ENCODE peak calls at places on chromosomes 12 and 14, in six cellular contexts. P is body of pancreas, A is HepG2, I is transverse colon, Q is uterus, N is fibroblast of mammary gland. W is an unnamed sample.

GRCh38 chr12:53791735-53792326 is 40.1 kb upstream of the CISTR start:
- DNase-seq in I (no peak), Q (no peak), A (no peak), N (peak; percentile 28), P (peak; percentile 32), W (peak; percentile 37)

GRCh38 chr12:39692258-39692853 is 72.8 kb upstream of the ABCD2 start:
- DNase-seq in N (peak; percentile 31), P (no peak), Q (no peak), I (no peak), A (no peak), W (peak; percentile 10)

GRCh38 chr14:71726639-71727085 is 205.6 kb upstream of the RGS6 start:
- DNase-seq in A (no peak), N (peak; percentile 43), P (no peak), Q (no peak), I (no peak), W (no peak)

GRCh38 chr14:72634910-72635647 is 258.8 kb downstream of the DPF3 start:
- DNase-seq in I (no peak), P (no peak), N (no peak), A (no peak), Q (no peak), W (no peak)

GRCh38 chr12:2998789-2999264 is 39.6 kb downstream of the TEAD4 start:
- DNase-seq in I (no peak), P (peak; percentile 74), Q (peak; percentile 93), A (no peak), N (peak; percentile 87), W (peak; percentile 54)

GRCh38 chr12:67940780-67941243 is 48.4 kb upstream of the IFNG-AS1 start:
- DNase-seq in Q (no peak), I (peak; percentile 11), A (peak; percentile 9), N (peak; percentile 61), P (peak; percentile 12), W (peak; percentile 69)

GRCh38 chr12:15534870-15535269 is 212.6 kb downstream of the PTPRO start:
- DNase-seq in P (no peak), I (no peak), A (no peak), N (peak; percentile 80), Q (peak; percentile 38), W (peak; percentile 58)

GRCh38 chr14:49679271-49679670 is 8.7 kb downstream of the POLE2 start:
- DNase-seq in Q (no peak), I (no peak), N (peak; percentile 33), A (no peak), P (no peak), W (peak; percentile 77)

GRCh38 chr14:49619730-49620129 is 696 bp downstream of the RPL36AL start:
- DNase-seq in I (no peak), N (no peak), A (no peak), P (no peak), Q (no peak), W (no peak)

GRCh38 chr12:100868487-100868886 is 73.9 kb downstream of the ANO4 start:
- DNase-seq in P (no peak), I (no peak), Q (no peak), A (no peak), N (peak; percentile 79), W (peak; percentile 51)

GRCh38 chr14:47705683-47706082 is 30.3 kb upstream of the MDGA2 start:
- DNase-seq in N (no peak), Q (no peak), I (no peak), A (peak; percentile 78), P (no peak), W (no peak)

GRCh38 chr12:107356266-107356936 is 263.1 kb upstream of the CRY1 start:
- DNase-seq in A (peak; percentile 31), Q (no peak), N (peak; percentile 84), I (no peak), P (no peak), W (peak; percentile 76)

GRCh38 chr12:52217223-52217622 is 15.8 kb upstream of the KRT7 start:
- DNase-seq in Q (peak; percentile 41), A (no peak), I (peak; percentile 85), N (no peak), P (peak; percentile 96), W (peak; percentile 93)

GRCh38 chr12:123267991-123268843 is 3.4 kb downstream of the CDK2AP1 start:
- DNase-seq in I (peak; percentile 20), N (no peak), Q (no peak), A (no peak), P (peak; percentile 36), W (no peak)

GRCh38 chr12:12927211-12928079 is 24.5 kb downstream of the GPRC5D start:
- DNase-seq in Q (peak; percentile 29), N (peak; percentile 46), A (peak; percentile 95), I (peak; percentile 92), P (peak; percentile 94), W (peak; percentile 83)
- H3K4me3 ChIP-seq in Q (no peak overlapping the region), N (peak overlapping the region; percentile 9), A (peak overlapping the region; percentile 72), I (no peak overlapping the region), P (peak overlapping the region; percentile 18), W (peak overlapping the region; percentile 75)

DNA sequence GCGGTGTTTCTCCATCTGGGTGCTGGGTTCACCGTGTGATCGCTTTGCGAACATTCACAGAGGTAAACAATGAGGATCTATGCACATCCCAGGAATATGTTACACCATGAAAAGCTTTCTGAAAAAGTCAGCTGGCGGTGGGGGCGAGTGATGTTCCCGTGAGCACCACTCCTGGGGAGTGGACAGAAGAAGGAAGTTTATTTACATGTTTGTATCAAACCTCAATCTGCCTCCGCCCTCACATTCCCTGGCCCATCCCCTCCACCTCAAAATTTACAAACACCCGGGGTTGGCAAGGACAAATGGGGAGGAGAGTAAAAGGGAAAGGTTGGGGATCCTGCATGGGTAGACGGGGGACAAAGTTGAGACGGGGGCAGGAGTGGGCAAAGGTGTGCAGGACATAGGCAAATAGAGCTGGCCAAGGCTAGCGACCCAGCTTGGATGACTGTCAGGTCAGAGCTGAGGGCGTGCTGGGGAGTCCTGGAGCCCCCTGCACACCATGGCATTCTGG is 6.9 kb downstream of the TNFRSF1A start:
- DNase-seq in A (no peak), N (peak; percentile 43), P (peak; percentile 34), I (peak; percentile 58), Q (peak; percentile 52), W (no peak)
- H3K4me3 ChIP-seq in A (peak overlapping the region; percentile 99), N (peak overlapping the region; percentile 18), P (no peak overlapping the region), I (peak overlapping the region; percentile 32), Q (peak overlapping the region; percentile 43), W (peak overlapping the region; percentile 33)

DNA sequence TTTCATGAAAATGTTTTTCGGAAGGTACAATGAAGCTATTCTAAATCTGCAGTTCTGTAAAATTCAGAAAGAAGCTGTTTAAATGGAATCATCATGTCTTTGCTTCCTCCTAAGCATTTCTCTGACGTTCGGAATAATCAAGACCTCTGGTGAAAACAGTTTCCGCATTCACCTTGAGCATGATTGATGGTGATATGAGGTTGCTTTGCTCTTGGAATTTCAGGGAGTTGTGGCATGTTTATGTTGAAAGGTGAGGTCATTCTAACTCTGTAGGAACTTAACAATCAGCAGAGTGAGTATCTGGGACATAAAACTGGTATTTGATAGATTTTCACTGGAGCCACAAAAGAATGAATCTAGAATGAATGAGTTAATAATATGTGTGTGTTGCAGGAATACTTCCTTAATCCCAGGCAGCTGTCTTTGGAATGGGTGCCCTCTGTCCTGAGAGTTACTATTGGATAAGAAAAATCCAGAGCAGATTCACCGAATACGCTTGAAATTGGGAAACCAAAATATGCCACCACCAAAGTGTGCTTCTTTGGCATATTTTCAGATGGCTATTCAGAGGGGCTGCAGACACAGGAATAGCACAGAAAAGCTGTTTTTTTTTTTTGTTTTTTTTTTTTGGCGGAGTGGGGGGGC is 599.2 kb downstream of the CCER1 start:
- DNase-seq in P (no peak), A (no peak), Q (no peak), I (no peak), N (no peak), W (peak; percentile 43)
- H3K4me3 ChIP-seq in P (no peak overlapping the region), A (no peak overlapping the region), Q (no peak overlapping the region), I (no peak overlapping the region), N (no peak overlapping the region), W (no peak overlapping the region)

DNA sequence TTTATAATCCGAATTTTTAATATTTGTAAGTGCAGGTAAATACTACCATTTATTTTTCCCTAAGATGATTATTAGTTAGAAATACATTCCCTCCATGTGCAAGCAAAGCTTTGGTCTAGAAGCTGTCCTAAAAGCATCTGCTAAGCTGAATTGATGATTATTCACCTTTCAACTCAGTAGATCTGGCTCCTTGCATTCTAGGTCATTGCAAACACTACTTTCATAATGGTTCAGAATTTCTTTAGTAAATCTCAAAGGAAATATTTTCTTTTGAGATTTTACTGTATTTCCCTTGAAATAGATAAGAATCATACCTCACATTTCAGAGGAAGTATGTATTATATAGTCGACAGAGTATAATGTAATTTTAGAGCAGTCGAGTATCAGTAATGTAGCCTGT is 2.4 kb downstream of the ETNK1 start:
- DNase-seq in N (no peak), I (no peak), Q (no peak), P (no peak), A (no peak), W (no peak)
- H3K4me3 ChIP-seq in N (peak overlapping the region; percentile 93), I (peak overlapping the region; percentile 90), Q (peak overlapping the region; percentile 95), P (no peak overlapping the region), A (peak overlapping the region; percentile 86), W (peak overlapping the region; percentile 93)

GRCh38 chr12:91249059-91250055 is 66.7 kb upstream of the DCN start:
- DNase-seq in I (no peak), Q (peak; percentile 47), P (no peak), N (peak; percentile 72), A (no peak), W (no peak)
- H3K4me3 ChIP-seq in I (no peak overlapping the region), Q (no peak overlapping the region), P (no peak overlapping the region), N (no peak overlapping the region), A (no peak overlapping the region), W (no peak overlapping the region)

W was measured in epithelial cell of esophagus.